ENCODE peak calls at places on chromosome 12, in ten cellular contexts. One of them, this sample, is unnamed.

GRCh38 chr12:41910578-41911331 is 233.9 kb downstream of the GXYLT1 start:
- DNase-seq in PC-3: no peak
- DNase-seq in astrocyte of the spinal cord: no peak
- DNase-seq in dorsolateral prefrontal cortex: no peak
- DNase-seq in tibial artery: no peak
- DNase-seq in HCT116: no peak
- DNase-seq in heart right ventricle: no peak
- DNase-seq in mammary epithelial cell: no peak
- DNase-seq in stomach: no peak
- DNase-seq in aorta: no peak
- DNase-seq in this sample: no peak

GRCh38 chr12:12365931-12366431 is 9.1 kb downstream of the BORCS5 start:
- DNase-seq in aorta: no peak
- DNase-seq in mammary epithelial cell: no peak
- DNase-seq in heart right ventricle: no peak
- DNase-seq in stomach: no peak
- DNase-seq in dorsolateral prefrontal cortex: no peak
- DNase-seq in PC-3: no peak
- DNase-seq in HCT116: no peak
- DNase-seq in astrocyte of the spinal cord: no peak
- DNase-seq in tibial artery: no peak
- DNase-seq in this sample: no peak

GRCh38 chr12:12539411-12539810 is 23.3 kb downstream of the DUSP16 start:
- DNase-seq in astrocyte of the spinal cord: no peak
- DNase-seq in heart right ventricle: no peak
- DNase-seq in HCT116: no peak
- DNase-seq in tibial artery: no peak
- DNase-seq in mammary epithelial cell: peak
- DNase-seq in aorta: no peak
- DNase-seq in stomach: no peak
- DNase-seq in PC-3: peak
- DNase-seq in dorsolateral prefrontal cortex: no peak
- DNase-seq in this sample: no peak

GRCh38 chr12:26938660-26939185 is 453 bp downstream of the FGFR1OP2 start:
- DNase-seq in HCT116: peak
- DNase-seq in heart right ventricle: no peak
- DNase-seq in aorta: peak
- DNase-seq in tibial artery: peak
- DNase-seq in PC-3: peak
- DNase-seq in stomach: peak
- DNase-seq in dorsolateral prefrontal cortex: no peak
- DNase-seq in mammary epithelial cell: no peak
- DNase-seq in astrocyte of the spinal cord: no peak
- DNase-seq in this sample: no peak

GRCh38 chr12:47264951-47265350 is 185.2 kb upstream of the AMIGO2 start:
- DNase-seq in aorta: no peak
- DNase-seq in PC-3: no peak
- DNase-seq in tibial artery: no peak
- DNase-seq in stomach: no peak
- DNase-seq in mammary epithelial cell: no peak
- DNase-seq in HCT116: no peak
- DNase-seq in heart right ventricle: no peak
- DNase-seq in dorsolateral prefrontal cortex: no peak
- DNase-seq in astrocyte of the spinal cord: no peak
- DNase-seq in this sample: no peak

GRCh38 chr12:109201496-109201885 is 85.1 kb downstream of the ACACB start:
- DNase-seq in aorta: peak
- DNase-seq in stomach: no peak
- DNase-seq in astrocyte of the spinal cord: no peak
- DNase-seq in HCT116: no peak
- DNase-seq in mammary epithelial cell: no peak
- DNase-seq in PC-3: no peak
- DNase-seq in tibial artery: no peak
- DNase-seq in dorsolateral prefrontal cortex: no peak
- DNase-seq in heart right ventricle: no peak
- DNase-seq in this sample: no peak

GRCh38 chr12:71840226-71840847 is 778 bp downstream of the TBC1D15 start:
- DNase-seq in HCT116: peak
- DNase-seq in mammary epithelial cell: peak
- DNase-seq in tibial artery: no peak
- DNase-seq in astrocyte of the spinal cord: peak
- DNase-seq in heart right ventricle: peak
- DNase-seq in aorta: no peak
- DNase-seq in dorsolateral prefrontal cortex: no peak
- DNase-seq in PC-3: peak
- DNase-seq in stomach: no peak
- DNase-seq in this sample: no peak

GRCh38 chr12:103423061-103423473 is 72.7 kb downstream of the C12orf42 start:
- DNase-seq in stomach: no peak
- DNase-seq in aorta: no peak
- DNase-seq in heart right ventricle: no peak
- DNase-seq in tibial artery: no peak
- DNase-seq in HCT116: no peak
- DNase-seq in dorsolateral prefrontal cortex: no peak
- DNase-seq in mammary epithelial cell: no peak
- DNase-seq in PC-3: no peak
- DNase-seq in astrocyte of the spinal cord: no peak
- DNase-seq in this sample: no peak

GRCh38 chr12:105330283-105330937 is at the start of gene C12orf75:
- DNase-seq in mammary epithelial cell: peak
- DNase-seq in PC-3: peak
- DNase-seq in astrocyte of the spinal cord: peak
- DNase-seq in stomach: peak
- DNase-seq in heart right ventricle: peak
- DNase-seq in tibial artery: peak
- DNase-seq in HCT116: peak
- DNase-seq in aorta: peak
- DNase-seq in dorsolateral prefrontal cortex: peak
- DNase-seq in this sample: peak

GRCh38 chr12:130633771-130634170 is 82.3 kb downstream of the RIMBP2 start:
- DNase-seq in astrocyte of the spinal cord: no peak
- DNase-seq in HCT116: no peak
- DNase-seq in tibial artery: no peak
- DNase-seq in PC-3: peak
- DNase-seq in dorsolateral prefrontal cortex: peak
- DNase-seq in aorta: no peak
- DNase-seq in heart right ventricle: no peak
- DNase-seq in stomach: peak
- DNase-seq in mammary epithelial cell: no peak
- DNase-seq in this sample: peak

GRCh38 chr12:120012067-120012621 is 23.1 kb downstream of the BICDL1 start:
- DNase-seq in HCT116: peak
- DNase-seq in astrocyte of the spinal cord: no peak
- DNase-seq in heart right ventricle: no peak
- DNase-seq in stomach: no peak
- DNase-seq in tibial artery: no peak
- DNase-seq in mammary epithelial cell: peak
- DNase-seq in PC-3: peak
- DNase-seq in dorsolateral prefrontal cortex: no peak
- DNase-seq in aorta: no peak
- DNase-seq in this sample: no peak

GRCh38 chr12:108305520-108305919 is 33.6 kb downstream of the CMKLR1 start:
- DNase-seq in aorta: peak
- DNase-seq in tibial artery: peak
- DNase-seq in HCT116: no peak
- DNase-seq in mammary epithelial cell: peak
- DNase-seq in dorsolateral prefrontal cortex: peak
- DNase-seq in stomach: peak
- DNase-seq in astrocyte of the spinal cord: peak
- DNase-seq in heart right ventricle: peak
- DNase-seq in PC-3: peak
- DNase-seq in this sample: peak

GRCh38 chr12:130126023-130126432 is 36.2 kb upstream of the FZD10 start:
- DNase-seq in astrocyte of the spinal cord: no peak
- DNase-seq in dorsolateral prefrontal cortex: no peak
- DNase-seq in mammary epithelial cell: peak
- DNase-seq in stomach: no peak
- DNase-seq in tibial artery: peak
- DNase-seq in aorta: peak
- DNase-seq in PC-3: no peak
- DNase-seq in HCT116: no peak
- DNase-seq in heart right ventricle: peak
- DNase-seq in this sample: no peak

GRCh38 chr12:6118891-6119568 is 5.4 kb downstream of the VWF start:
- DNase-seq in mammary epithelial cell: no peak
- DNase-seq in stomach: no peak
- DNase-seq in PC-3: no peak
- DNase-seq in heart right ventricle: no peak
- DNase-seq in dorsolateral prefrontal cortex: peak
- DNase-seq in tibial artery: no peak
- DNase-seq in aorta: peak
- DNase-seq in astrocyte of the spinal cord: no peak
- DNase-seq in HCT116: no peak
- DNase-seq in this sample: peak

GRCh38 chr12:6122211-6122610 is 2.3 kb downstream of the VWF start:
- DNase-seq in aorta: no peak
- DNase-seq in dorsolateral prefrontal cortex: peak
- DNase-seq in mammary epithelial cell: no peak
- DNase-seq in heart right ventricle: no peak
- DNase-seq in astrocyte of the spinal cord: no peak
- DNase-seq in HCT116: no peak
- DNase-seq in PC-3: no peak
- DNase-seq in stomach: no peak
- DNase-seq in tibial artery: no peak
- DNase-seq in this sample: no peak

GRCh38 chr12:6123258-6123657 is 1.2 kb downstream of the VWF start:
- DNase-seq in HCT116: no peak
- DNase-seq in astrocyte of the spinal cord: no peak
- DNase-seq in dorsolateral prefrontal cortex: peak
- DNase-seq in tibial artery: no peak
- DNase-seq in stomach: no peak
- DNase-seq in heart right ventricle: no peak
- DNase-seq in mammary epithelial cell: no peak
- DNase-seq in aorta: no peak
- DNase-seq in PC-3: no peak
- DNase-seq in this sample: peak

GRCh38 chr12:6120796-6121473 is 3.5 kb downstream of the VWF start:
- DNase-seq in astrocyte of the spinal cord: no peak
- DNase-seq in mammary epithelial cell: no peak
- DNase-seq in tibial artery: no peak
- DNase-seq in PC-3: no peak
- DNase-seq in dorsolateral prefrontal cortex: peak
- DNase-seq in aorta: no peak
- DNase-seq in heart right ventricle: no peak
- DNase-seq in stomach: no peak
- DNase-seq in HCT116: no peak
- DNase-seq in this sample: peak

GRCh38 chr12:6124411-6125151 is at the start of gene VWF:
- DNase-seq in stomach: no peak
- DNase-seq in HCT116: no peak
- DNase-seq in dorsolateral prefrontal cortex: peak
- DNase-seq in mammary epithelial cell: no peak
- DNase-seq in PC-3: no peak
- DNase-seq in aorta: no peak
- DNase-seq in heart right ventricle: peak
- DNase-seq in astrocyte of the spinal cord: no peak
- DNase-seq in tibial artery: no peak
- DNase-seq in this sample: peak
- H3K4me3 ChIP-seq in stomach: peak
- H3K4me3 ChIP-seq in HCT116: no peak
- H3K4me3 ChIP-seq in dorsolateral prefrontal cortex: no peak
- H3K4me3 ChIP-seq in mammary epithelial cell: no peak
- H3K4me3 ChIP-seq in PC-3: no peak
- H3K4me3 ChIP-seq in aorta: no peak
- H3K4me3 ChIP-seq in heart right ventricle: peak
- H3K4me3 ChIP-seq in astrocyte of the spinal cord: no peak
- H3K4me3 ChIP-seq in tibial artery: peak
- H3K4me3 ChIP-seq in this sample: no peak

GRCh38 chr12:52236386-52237050 is 3.5 kb downstream of the KRT7 start:
- DNase-seq in tibial artery: no peak
- DNase-seq in aorta: no peak
- DNase-seq in mammary epithelial cell: no peak
- DNase-seq in dorsolateral prefrontal cortex: no peak
- DNase-seq in stomach: no peak
- DNase-seq in PC-3: no peak
- DNase-seq in astrocyte of the spinal cord: no peak
- DNase-seq in HCT116: no peak
- DNase-seq in heart right ventricle: no peak
- DNase-seq in this sample: peak

GRCh38 chr12:52239767-52240166 is 6.7 kb downstream of the KRT7 start:
- DNase-seq in stomach: no peak
- DNase-seq in heart right ventricle: no peak
- DNase-seq in aorta: no peak
- DNase-seq in tibial artery: no peak
- DNase-seq in dorsolateral prefrontal cortex: no peak
- DNase-seq in HCT116: no peak
- DNase-seq in mammary epithelial cell: no peak
- DNase-seq in astrocyte of the spinal cord: no peak
- DNase-seq in PC-3: peak
- DNase-seq in this sample: peak

GRCh38 chr12:52238206-52238840 is 5.3 kb downstream of the KRT7 start:
- DNase-seq in astrocyte of the spinal cord: no peak
- DNase-seq in dorsolateral prefrontal cortex: no peak
- DNase-seq in tibial artery: no peak
- DNase-seq in mammary epithelial cell: no peak
- DNase-seq in HCT116: no peak
- DNase-seq in stomach: no peak
- DNase-seq in heart right ventricle: no peak
- DNase-seq in PC-3: peak
- DNase-seq in aorta: no peak
- DNase-seq in this sample: peak

GRCh38 chr12:52241205-52241842 is 8.3 kb downstream of the KRT7 start:
- DNase-seq in tibial artery: no peak
- DNase-seq in stomach: no peak
- DNase-seq in aorta: no peak
- DNase-seq in dorsolateral prefrontal cortex: no peak
- DNase-seq in astrocyte of the spinal cord: no peak
- DNase-seq in heart right ventricle: no peak
- DNase-seq in mammary epithelial cell: no peak
- DNase-seq in HCT116: no peak
- DNase-seq in PC-3: peak
- DNase-seq in this sample: peak

GRCh38 chr12:52238916-52239649 is 6.0 kb downstream of the KRT7 start:
- DNase-seq in PC-3: peak
- DNase-seq in dorsolateral prefrontal cortex: no peak
- DNase-seq in stomach: no peak
- DNase-seq in aorta: no peak
- DNase-seq in tibial artery: no peak
- DNase-seq in mammary epithelial cell: no peak
- DNase-seq in HCT116: no peak
- DNase-seq in astrocyte of the spinal cord: no peak
- DNase-seq in heart right ventricle: no peak
- DNase-seq in this sample: no peak
- H3K4me3 ChIP-seq in PC-3: no peak
- H3K4me3 ChIP-seq in dorsolateral prefrontal cortex: no peak
- H3K4me3 ChIP-seq in stomach: no peak
- H3K4me3 ChIP-seq in aorta: no peak
- H3K4me3 ChIP-seq in tibial artery: no peak
- H3K4me3 ChIP-seq in mammary epithelial cell: no peak
- H3K4me3 ChIP-seq in HCT116: no peak
- H3K4me3 ChIP-seq in astrocyte of the spinal cord: no peak
- H3K4me3 ChIP-seq in heart right ventricle: no peak
- H3K4me3 ChIP-seq in this sample: no peak

GRCh38 chr12:2283910-2284309 is 231.1 kb downstream of the CACNA1C start:
- DNase-seq in dorsolateral prefrontal cortex: no peak
- DNase-seq in mammary epithelial cell: no peak
- DNase-seq in aorta: no peak
- DNase-seq in heart right ventricle: no peak
- DNase-seq in stomach: no peak
- DNase-seq in tibial artery: peak
- DNase-seq in HCT116: no peak
- DNase-seq in astrocyte of the spinal cord: peak
- DNase-seq in PC-3: no peak
- DNase-seq in this sample: no peak
- H3K4me3 ChIP-seq in dorsolateral prefrontal cortex: no peak
- H3K4me3 ChIP-seq in mammary epithelial cell: no peak
- H3K4me3 ChIP-seq in aorta: no peak
- H3K4me3 ChIP-seq in heart right ventricle: no peak
- H3K4me3 ChIP-seq in stomach: no peak
- H3K4me3 ChIP-seq in tibial artery: peak
- H3K4me3 ChIP-seq in HCT116: no peak
- H3K4me3 ChIP-seq in astrocyte of the spinal cord: no peak
- H3K4me3 ChIP-seq in PC-3: no peak
- H3K4me3 ChIP-seq in this sample: no peak

GRCh38 chr12:92034858-92035401 is 110.7 kb downstream of the BTG1 start:
- DNase-seq in heart right ventricle: peak
- DNase-seq in mammary epithelial cell: peak
- DNase-seq in HCT116: peak
- DNase-seq in aorta: no peak
- DNase-seq in stomach: peak
- DNase-seq in dorsolateral prefrontal cortex: peak
- DNase-seq in PC-3: peak
- DNase-seq in tibial artery: peak
- DNase-seq in astrocyte of the spinal cord: peak
- DNase-seq in this sample: peak
- H3K4me3 ChIP-seq in heart right ventricle: peak
- H3K4me3 ChIP-seq in mammary epithelial cell: peak
- H3K4me3 ChIP-seq in HCT116: no peak
- H3K4me3 ChIP-seq in aorta: no peak
- H3K4me3 ChIP-seq in stomach: peak
- H3K4me3 ChIP-seq in dorsolateral prefrontal cortex: no peak
- H3K4me3 ChIP-seq in PC-3: peak
- H3K4me3 ChIP-seq in tibial artery: peak
- H3K4me3 ChIP-seq in astrocyte of the spinal cord: peak
- H3K4me3 ChIP-seq in this sample: peak